ENCODE peak calls at places on chromosomes 7 and 10, in eight cellular contexts. One of them, this sample, is unnamed.

GRCh38 chr10:79490400-79491081 is 21.8 kb upstream of the EIF5AL1 start:
- DNase-seq in A549: no peak
- DNase-seq in OCI-LY7: no peak
- DNase-seq in substantia nigra: no peak
- DNase-seq in stomach: no peak
- DNase-seq in OCI-M1: no peak
- DNase-seq in astrocyte: peak
- DNase-seq in CD4-positive, alpha-beta T cell: no peak
- DNase-seq in this sample: no peak

GRCh38 chr7:80521809-80522208 is 9.9 kb upstream of the GNAT3 start:
- DNase-seq in A549: no peak
- DNase-seq in OCI-LY7: no peak
- DNase-seq in substantia nigra: no peak
- DNase-seq in stomach: no peak
- DNase-seq in OCI-M1: no peak
- DNase-seq in astrocyte: no peak
- DNase-seq in CD4-positive, alpha-beta T cell: no peak
- DNase-seq in this sample: no peak

GRCh38 chr10:12534824-12535223 is 185.5 kb downstream of the CAMK1D start:
- DNase-seq in A549: no peak
- DNase-seq in OCI-LY7: no peak
- DNase-seq in substantia nigra: no peak
- DNase-seq in stomach: no peak
- DNase-seq in OCI-M1: peak
- DNase-seq in astrocyte: peak
- DNase-seq in CD4-positive, alpha-beta T cell: no peak
- DNase-seq in this sample: no peak

GRCh38 chr7:115297651-115298050 is 375.8 kb downstream of the MDFIC start:
- DNase-seq in A549: peak
- DNase-seq in OCI-LY7: no peak
- DNase-seq in substantia nigra: no peak
- DNase-seq in stomach: peak
- DNase-seq in OCI-M1: peak
- DNase-seq in astrocyte: peak
- DNase-seq in CD4-positive, alpha-beta T cell: no peak
- DNase-seq in this sample: peak

GRCh38 chr10:76717141-76717540 is 920.5 kb downstream of the KCNMA1 start:
- DNase-seq in A549: no peak
- DNase-seq in OCI-LY7: no peak
- DNase-seq in substantia nigra: no peak
- DNase-seq in stomach: no peak
- DNase-seq in OCI-M1: no peak
- DNase-seq in astrocyte: peak
- DNase-seq in CD4-positive, alpha-beta T cell: no peak
- DNase-seq in this sample: no peak

GRCh38 chr7:134458341-134458805 is 527 bp downstream of the AKR1B1 start:
- DNase-seq in A549: peak
- DNase-seq in OCI-LY7: peak
- DNase-seq in substantia nigra: peak
- DNase-seq in stomach: peak
- DNase-seq in OCI-M1: peak
- DNase-seq in astrocyte: no peak
- DNase-seq in CD4-positive, alpha-beta T cell: peak
- DNase-seq in this sample: peak

GRCh38 chr10:29120216-29120615 is 168.7 kb upstream of the LYZL1 start:
- DNase-seq in A549: peak
- DNase-seq in OCI-LY7: no peak
- DNase-seq in substantia nigra: no peak
- DNase-seq in stomach: no peak
- DNase-seq in OCI-M1: no peak
- DNase-seq in astrocyte: peak
- DNase-seq in CD4-positive, alpha-beta T cell: no peak
- DNase-seq in this sample: no peak

GRCh38 chr10:132632091-132632561 is 94.5 kb downstream of the INPP5A start:
- DNase-seq in A549: no peak
- DNase-seq in OCI-LY7: no peak
- DNase-seq in substantia nigra: no peak
- DNase-seq in stomach: no peak
- DNase-seq in OCI-M1: no peak
- DNase-seq in astrocyte: no peak
- DNase-seq in CD4-positive, alpha-beta T cell: no peak
- DNase-seq in this sample: no peak

GRCh38 chr7:149772821-149773425 is 465 bp downstream of the ZNF467 start:
- DNase-seq in A549: no peak
- DNase-seq in OCI-LY7: peak
- DNase-seq in substantia nigra: no peak
- DNase-seq in stomach: peak
- DNase-seq in OCI-M1: peak
- DNase-seq in astrocyte: no peak
- DNase-seq in CD4-positive, alpha-beta T cell: peak
- DNase-seq in this sample: no peak

GRCh38 chr10:35607475-35608316 is 2.6 kb downstream of the GJD4 start:
- DNase-seq in A549: no peak
- DNase-seq in OCI-LY7: no peak
- DNase-seq in substantia nigra: no peak
- DNase-seq in stomach: no peak
- DNase-seq in OCI-M1: no peak
- DNase-seq in astrocyte: peak
- DNase-seq in CD4-positive, alpha-beta T cell: no peak
- DNase-seq in this sample: no peak

GRCh38 chr10:370222-370825 is 235.1 kb downstream of the ZMYND11 start:
- DNase-seq in A549: no peak
- DNase-seq in OCI-LY7: no peak
- DNase-seq in substantia nigra: no peak
- DNase-seq in stomach: no peak
- DNase-seq in OCI-M1: no peak
- DNase-seq in astrocyte: peak
- DNase-seq in CD4-positive, alpha-beta T cell: no peak
- DNase-seq in this sample: no peak

GRCh38 chr10:107809889-107810288 is 645.4 kb upstream of the SORCS1 start:
- DNase-seq in A549: no peak
- DNase-seq in OCI-LY7: no peak
- DNase-seq in substantia nigra: no peak
- DNase-seq in stomach: no peak
- DNase-seq in OCI-M1: no peak
- DNase-seq in astrocyte: no peak
- DNase-seq in CD4-positive, alpha-beta T cell: no peak
- DNase-seq in this sample: no peak

GRCh38 chr7:12729112-12729511 is 41.7 kb downstream of the ARL4A start:
- DNase-seq in A549: no peak
- DNase-seq in OCI-LY7: no peak
- DNase-seq in substantia nigra: peak
- DNase-seq in stomach: peak
- DNase-seq in OCI-M1: peak
- DNase-seq in astrocyte: peak
- DNase-seq in CD4-positive, alpha-beta T cell: no peak
- DNase-seq in this sample: no peak

GRCh38 chr10:4046030-4046429 is 261.0 kb upstream of the KLF6 start:
- DNase-seq in A549: no peak
- DNase-seq in OCI-LY7: no peak
- DNase-seq in substantia nigra: no peak
- DNase-seq in stomach: no peak
- DNase-seq in OCI-M1: peak
- DNase-seq in astrocyte: no peak
- DNase-seq in CD4-positive, alpha-beta T cell: no peak
- DNase-seq in this sample: no peak

GRCh38 chr10:69715156-69715898 is 85.3 kb downstream of the FAM241B start:
- DNase-seq in A549: no peak
- DNase-seq in OCI-LY7: no peak
- DNase-seq in substantia nigra: no peak
- DNase-seq in stomach: no peak
- DNase-seq in OCI-M1: no peak
- DNase-seq in astrocyte: peak
- DNase-seq in CD4-positive, alpha-beta T cell: no peak
- DNase-seq in this sample: no peak

GRCh38 chr7:3107228-3107763 is 63.6 kb upstream of the CARD11 start:
- DNase-seq in A549: no peak
- DNase-seq in OCI-LY7: no peak
- DNase-seq in substantia nigra: no peak
- DNase-seq in stomach: no peak
- DNase-seq in OCI-M1: no peak
- DNase-seq in astrocyte: no peak
- DNase-seq in CD4-positive, alpha-beta T cell: no peak
- DNase-seq in this sample: no peak

GRCh38 chr7:141178486-141179135 is 104.7 kb downstream of the TMEM178B start:
- DNase-seq in A549: no peak
- DNase-seq in OCI-LY7: no peak
- DNase-seq in substantia nigra: no peak
- DNase-seq in stomach: no peak
- DNase-seq in OCI-M1: no peak
- DNase-seq in astrocyte: no peak
- DNase-seq in CD4-positive, alpha-beta T cell: no peak
- DNase-seq in this sample: no peak

GRCh38 chr7:118152149-118152548 is 31.8 kb upstream of the LSM8 start:
- DNase-seq in A549: no peak
- DNase-seq in OCI-LY7: no peak
- DNase-seq in substantia nigra: no peak
- DNase-seq in stomach: no peak
- DNase-seq in OCI-M1: no peak
- DNase-seq in astrocyte: peak
- DNase-seq in CD4-positive, alpha-beta T cell: no peak
- DNase-seq in this sample: peak

GRCh38 chr10:27744478-27745379 is 890 bp downstream of the MKX start:
- DNase-seq in A549: peak
- DNase-seq in OCI-LY7: no peak
- DNase-seq in substantia nigra: peak
- DNase-seq in stomach: peak
- DNase-seq in OCI-M1: no peak
- DNase-seq in astrocyte: peak
- DNase-seq in CD4-positive, alpha-beta T cell: no peak
- DNase-seq in this sample: no peak

GRCh38 chr7:111788426-111788825 is 226.1 kb upstream of the IMMP2L start:
- DNase-seq in A549: no peak
- DNase-seq in OCI-LY7: no peak
- DNase-seq in substantia nigra: no peak
- DNase-seq in stomach: no peak
- DNase-seq in OCI-M1: no peak
- DNase-seq in astrocyte: peak
- DNase-seq in CD4-positive, alpha-beta T cell: no peak
- DNase-seq in this sample: no peak

GRCh38 chr7:108246227-108246837 is 116.2 kb upstream of the LAMB4 start:
- DNase-seq in A549: peak
- DNase-seq in OCI-LY7: no peak
- DNase-seq in substantia nigra: peak
- DNase-seq in stomach: peak
- DNase-seq in OCI-M1: peak
- DNase-seq in astrocyte: peak
- DNase-seq in CD4-positive, alpha-beta T cell: no peak
- DNase-seq in this sample: peak

GRCh38 chr10:34548466-34548865 is 266.6 kb downstream of the PARD3 start:
- DNase-seq in A549: no peak
- DNase-seq in OCI-LY7: no peak
- DNase-seq in substantia nigra: no peak
- DNase-seq in stomach: no peak
- DNase-seq in OCI-M1: no peak
- DNase-seq in astrocyte: no peak
- DNase-seq in CD4-positive, alpha-beta T cell: no peak
- DNase-seq in this sample: no peak

GRCh38 chr7:1531263-1531978 is 919 bp downstream of the MAFK start:
- DNase-seq in A549: peak
- DNase-seq in OCI-LY7: peak
- DNase-seq in substantia nigra: no peak
- DNase-seq in stomach: peak
- DNase-seq in OCI-M1: peak
- DNase-seq in astrocyte: no peak
- DNase-seq in CD4-positive, alpha-beta T cell: peak
- DNase-seq in this sample: no peak

GRCh38 chr10:70348228-70348850 is 34.1 kb downstream of the LRRC20 start:
- DNase-seq in A549: peak
- DNase-seq in OCI-LY7: peak
- DNase-seq in substantia nigra: peak
- DNase-seq in stomach: peak
- DNase-seq in OCI-M1: peak
- DNase-seq in astrocyte: no peak
- DNase-seq in CD4-positive, alpha-beta T cell: no peak
- DNase-seq in this sample: peak

GRCh38 chr10:44182909-44183308 is 202.0 kb downstream of the CXCL12 start:
- DNase-seq in A549: no peak
- DNase-seq in OCI-LY7: no peak
- DNase-seq in substantia nigra: no peak
- DNase-seq in stomach: no peak
- DNase-seq in OCI-M1: no peak
- DNase-seq in astrocyte: no peak
- DNase-seq in CD4-positive, alpha-beta T cell: no peak
- DNase-seq in this sample: no peak

GRCh38 chr10:121485443-121486139 is 112.7 kb downstream of the FGFR2 start:
- DNase-seq in A549: no peak
- DNase-seq in OCI-LY7: no peak
- DNase-seq in substantia nigra: peak
- DNase-seq in stomach: no peak
- DNase-seq in OCI-M1: no peak
- DNase-seq in astrocyte: no peak
- DNase-seq in CD4-positive, alpha-beta T cell: no peak
- DNase-seq in this sample: no peak

GRCh38 chr7:134618756-134619530 is 27.7 kb upstream of the BPGM start:
- DNase-seq in A549: no peak
- DNase-seq in OCI-LY7: no peak
- DNase-seq in substantia nigra: no peak
- DNase-seq in stomach: no peak
- DNase-seq in OCI-M1: peak
- DNase-seq in astrocyte: peak
- DNase-seq in CD4-positive, alpha-beta T cell: no peak
- DNase-seq in this sample: no peak

GRCh38 chr10:44935201-44935960 is 24.2 kb upstream of the RASSF4 start:
- DNase-seq in A549: peak
- DNase-seq in OCI-LY7: no peak
- DNase-seq in substantia nigra: peak
- DNase-seq in stomach: no peak
- DNase-seq in OCI-M1: no peak
- DNase-seq in astrocyte: peak
- DNase-seq in CD4-positive, alpha-beta T cell: no peak
- DNase-seq in this sample: peak

GRCh38 chr10:67925449-67926005 is 41.1 kb downstream of the SIRT1 start:
- DNase-seq in A549: no peak
- DNase-seq in OCI-LY7: no peak
- DNase-seq in substantia nigra: no peak
- DNase-seq in stomach: no peak
- DNase-seq in OCI-M1: no peak
- DNase-seq in astrocyte: peak
- DNase-seq in CD4-positive, alpha-beta T cell: no peak
- DNase-seq in this sample: no peak

GRCh38 chr10:97140284-97140846 is 45.4 kb downstream of the SLIT1 start:
- DNase-seq in A549: no peak
- DNase-seq in OCI-LY7: no peak
- DNase-seq in substantia nigra: no peak
- DNase-seq in stomach: no peak
- DNase-seq in OCI-M1: no peak
- DNase-seq in astrocyte: no peak
- DNase-seq in CD4-positive, alpha-beta T cell: no peak
- DNase-seq in this sample: no peak

GRCh38 chr10:101939273-101939635 is 95.7 kb upstream of the KCNIP2 start:
- DNase-seq in A549: peak
- DNase-seq in OCI-LY7: peak
- DNase-seq in substantia nigra: no peak
- DNase-seq in stomach: no peak
- DNase-seq in OCI-M1: no peak
- DNase-seq in astrocyte: peak
- DNase-seq in CD4-positive, alpha-beta T cell: no peak
- DNase-seq in this sample: no peak

GRCh38 chr10:71697938-71698709 is 21.5 kb downstream of the C10orf105 start:
- DNase-seq in A549: no peak
- DNase-seq in OCI-LY7: no peak
- DNase-seq in substantia nigra: no peak
- DNase-seq in stomach: no peak
- DNase-seq in OCI-M1: no peak
- DNase-seq in astrocyte: no peak
- DNase-seq in CD4-positive, alpha-beta T cell: no peak
- DNase-seq in this sample: no peak

GRCh38 chr7:149729586-149729982 is 43.8 kb downstream of the ZNF467 start:
- DNase-seq in A549: no peak
- DNase-seq in OCI-LY7: no peak
- DNase-seq in substantia nigra: no peak
- DNase-seq in stomach: no peak
- DNase-seq in OCI-M1: no peak
- DNase-seq in astrocyte: no peak
- DNase-seq in CD4-positive, alpha-beta T cell: no peak
- DNase-seq in this sample: no peak

This sample was measured in COLO829.